ENCODE peak calls at places on chromosome 2, in four cellular contexts. J is HepG2, D is K562, M is GM12878. R is an unnamed sample.

GRCh38 chr2:30801821-30802455 is 5.3 kb downstream of the CAPN13 start:
- DNase-seq in J (no peak), D (no peak), M (no peak), R (no peak)

GRCh38 chr2:238987352-238987981 is 139.6 kb downstream of the TWIST2 start:
- DNase-seq in J (no peak), D (no peak), M (no peak), R (no peak)

GRCh38 chr2:219643788-219644398 is 16.5 kb downstream of the SLC4A3 start:
- DNase-seq in J (no peak), D (peak), M (no peak), R (no peak)

GRCh38 chr2:107936427-107937359 is 49.6 kb upstream of the SLC5A7 start:
- DNase-seq in J (peak), D (peak), M (no peak), R (no peak)

GRCh38 chr2:74374509-74375205 is 5.5 kb downstream of the DCTN1 start:
- DNase-seq in J (no peak), D (peak), M (no peak), R (peak)

GRCh38 chr2:117691980-117692379 is 122.5 kb upstream of the DDX18 start:
- DNase-seq in J (no peak), D (no peak), M (no peak), R (no peak)

GRCh38 chr2:71727562-71727961 is 274.2 kb downstream of the DYSF start:
- DNase-seq in J (no peak), D (no peak), M (no peak), R (no peak)

GRCh38 chr2:41870257-41870570 is 177.6 kb upstream of the PKDCC start:
- DNase-seq in J (no peak), D (no peak), M (no peak), R (no peak)

GRCh38 chr2:39996653-39997080 is 217.6 kb upstream of the THUMPD2 start:
- DNase-seq in J (no peak), D (no peak), M (no peak), R (no peak)

GRCh38 chr2:210938228-210938627 is 381.8 kb downstream of the CPS1 start:
- DNase-seq in J (no peak), D (no peak), M (no peak), R (no peak)

GRCh38 chr2:168640039-168640438 is 162.4 kb upstream of the NOSTRIN start:
- DNase-seq in J (no peak), D (no peak), M (no peak), R (no peak)

GRCh38 chr2:233247744-233248143 is 3.7 kb upstream of the ATG16L1 start:
- DNase-seq in J (peak), D (peak), M (no peak), R (no peak)

GRCh38 chr2:25042321-25043240 is 705 bp downstream of the EFR3B start:
- DNase-seq in J (no peak), D (peak), M (no peak), R (peak)

GRCh38 chr2:106073608-106074406 is 120.3 kb downstream of the UXS1 start:
- DNase-seq in J (no peak), D (no peak), M (no peak), R (no peak)

GRCh38 chr2:196601430-196602306 is 37.8 kb upstream of the CCDC150 start:
- DNase-seq in J (no peak), D (peak), M (no peak), R (peak)

DNA sequence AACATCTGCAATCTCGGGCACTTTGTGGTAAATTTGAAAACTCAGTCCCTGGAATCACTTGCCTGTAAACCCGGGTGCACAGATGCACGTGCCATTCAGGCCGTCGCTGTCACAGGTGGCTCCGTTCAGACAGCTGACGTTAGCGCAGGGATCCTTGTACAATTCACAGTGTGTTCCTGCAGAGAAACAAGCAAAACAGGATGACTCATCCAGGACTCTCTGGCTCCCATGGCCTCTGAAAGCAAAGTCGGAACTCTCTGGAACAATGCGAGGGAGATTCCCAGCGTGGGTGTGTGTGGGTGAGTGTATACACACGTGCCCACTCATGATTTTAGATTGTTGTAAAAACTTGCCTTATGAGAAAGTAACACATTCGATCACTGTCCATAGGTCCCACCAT is 136.1 kb upstream of the PID1 start:
- DNase-seq in J (peak), D (no peak), M (no peak), R (no peak)
- TF ChIP-seq FOXK2 in J (no peak), D (no peak), M (no peak), R (no peak)

DNA sequence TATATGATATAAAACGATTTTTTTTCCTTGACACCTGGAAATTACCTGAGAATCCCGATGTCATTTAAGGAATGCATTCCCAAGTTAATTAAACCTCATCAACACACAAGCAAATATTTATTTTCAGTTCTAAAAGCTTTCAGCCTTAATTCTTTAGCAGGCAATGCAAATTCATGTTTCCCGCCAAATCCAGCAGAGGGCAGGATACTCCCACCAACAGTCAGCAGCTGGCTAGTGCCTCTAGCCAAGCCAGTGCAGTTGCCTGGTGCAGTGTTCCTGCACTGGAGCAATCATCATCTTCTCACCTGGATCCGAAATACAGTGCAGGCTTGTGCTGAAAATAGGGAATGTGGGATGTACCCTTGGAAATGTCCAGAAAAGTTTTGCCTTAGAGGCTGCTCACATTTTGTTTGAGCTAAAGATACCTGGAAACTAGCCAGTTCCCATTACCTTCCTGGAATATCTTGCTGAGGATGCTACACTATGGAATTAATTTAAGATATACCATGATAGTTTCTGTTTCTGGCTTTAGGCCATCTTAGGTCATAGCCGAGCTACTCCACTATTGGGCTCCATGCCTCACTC is 48.4 kb upstream of the CYTIP start:
- DNase-seq in J (peak), D (peak), M (peak), R (peak)
- TF ChIP-seq SP1 in J (no peak), D (no peak), M (no peak), R (no peak)

DNA sequence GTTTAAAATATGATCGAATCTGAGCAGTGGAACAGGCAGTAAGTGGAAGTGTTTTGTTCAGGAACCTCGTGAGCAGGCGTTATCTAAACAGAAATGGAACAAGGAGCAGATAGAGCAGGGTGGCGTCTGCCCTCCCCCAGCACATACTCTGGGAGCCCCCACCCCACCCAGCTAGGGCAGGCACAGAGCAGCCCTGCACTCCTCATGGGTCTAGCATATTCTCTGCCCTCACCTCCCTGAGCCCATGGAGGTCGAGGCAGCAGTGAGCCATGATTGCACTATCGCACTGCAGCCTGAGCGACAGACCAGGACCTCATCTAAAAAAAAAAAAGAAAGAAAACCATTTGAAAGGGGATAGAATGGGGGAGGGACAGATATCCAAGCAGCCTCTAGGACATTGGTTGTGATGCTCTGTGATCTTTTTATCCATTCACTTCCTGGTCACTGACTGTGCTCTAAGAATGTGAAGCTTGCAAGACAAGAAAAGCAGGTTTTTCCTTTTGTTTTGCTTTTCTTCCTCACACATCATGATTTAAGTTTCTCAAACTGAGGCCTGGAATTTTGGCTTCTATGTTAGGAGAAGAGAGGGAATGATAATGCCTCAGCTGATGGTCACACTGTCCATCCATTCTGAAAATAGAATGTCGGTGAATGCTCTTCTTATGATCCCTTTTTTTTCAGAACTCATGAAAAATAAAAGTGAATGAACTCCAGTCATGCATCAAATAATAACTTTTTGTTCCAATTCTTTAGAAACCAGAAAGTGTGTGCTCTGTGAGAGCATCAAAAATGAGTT is 3.2 kb downstream of the MLPH start:
- DNase-seq in J (no peak), D (no peak), M (no peak), R (no peak)
- TF ChIP-seq FOXK2 in J (no peak), D (no peak), M (no peak), R (no peak)

GRCh38 chr2:7567646-7568045 is 650.4 kb downstream of the RNF144A start:
- DNase-seq in J (no peak), D (no peak), M (peak), R (no peak)
- TF ChIP-seq SP1 in J (no peak), D (no peak), M (peak), R (no peak)